ENCODE peak calls at places on chromosomes 7 and 10, in four cellular contexts. N is HepG2, J is K562, G is H1. R is an unnamed sample.
A peak's percentile ranks its signal among the peaks of the same experiment; 100 is the strongest.

GRCh38 chr7:99224263-99224947 is 16.5 kb upstream of the KPNA7 start:
- DNase-seq in N (peak; percentile 54), J (peak; percentile 66), G (no peak), R (no peak)

GRCh38 chr7:22393825-22394458 is 37.0 kb upstream of the RAPGEF5 start:
- DNase-seq in N (no peak), J (no peak), G (no peak), R (no peak)

GRCh38 chr7:47579458-47579857 is 2.5 kb downstream of the TNS3 start:
- DNase-seq in N (no peak), J (no peak), G (no peak), R (peak; percentile 62)

GRCh38 chr7:142088022-142088714 is 23.4 kb upstream of the MGAM2 start:
- DNase-seq in N (no peak), J (no peak), G (no peak), R (peak; percentile 20)

GRCh38 chr7:155887174-155887525 is 74.9 kb upstream of the SHH start:
- DNase-seq in N (no peak), J (no peak), G (no peak), R (no peak)

GRCh38 chr10:68861253-68861652 is 33.9 kb downstream of the STOX1 start:
- DNase-seq in N (no peak), J (no peak), G (no peak), R (peak; percentile 25)

GRCh38 chr10:18145652-18146051 is 5.4 kb downstream of the CACNB2 start:
- DNase-seq in N (no peak), J (no peak), G (no peak), R (no peak)

GRCh38 chr7:82049442-82049841 is 279.6 kb upstream of the HGF start:
- DNase-seq in N (no peak), J (no peak), G (no peak), R (no peak)

GRCh38 chr7:122616951-122617350 is 82.0 kb downstream of the RNF133 start:
- DNase-seq in N (no peak), J (no peak), G (no peak), R (no peak)

GRCh38 chr10:79066460-79067240 is 2.1 kb upstream of the ZMIZ1 start:
- DNase-seq in N (peak; percentile 87), J (peak; percentile 93), G (no peak), R (peak; percentile 69)

GRCh38 chr7:82202107-82202506 is 241.5 kb downstream of the CACNA2D1 start:
- DNase-seq in N (no peak), J (no peak), G (no peak), R (no peak)

GRCh38 chr7:75624134-75624832 is 114.5 kb downstream of the HIP1 start:
- DNase-seq in N (no peak), J (no peak), G (no peak), R (no peak)

GRCh38 chr10:69479241-69479730 is 28.0 kb downstream of the TSPAN15 start:
- DNase-seq in N (no peak), J (no peak), G (no peak), R (no peak)

GRCh38 chr7:131186816-131187215 is 140.9 kb upstream of the MKLN1 start:
- DNase-seq in N (no peak), J (no peak), G (no peak), R (no peak)

GRCh38 chr10:26368463-26368862 is 69.7 kb upstream of the APBB1IP start:
- DNase-seq in N (no peak), J (no peak), G (no peak), R (no peak)
- TF ChIP-seq JUND in N (no peak), J (no peak), G (no peak), R (no peak)

GRCh38 chr10:132131581-132132250 is 55.0 kb upstream of the DPYSL4 start:
- DNase-seq in N (no peak), J (no peak), G (no peak), R (no peak)
- TF ChIP-seq JUND in N (no peak), J (no peak), G (no peak), R (no peak)

DNA sequence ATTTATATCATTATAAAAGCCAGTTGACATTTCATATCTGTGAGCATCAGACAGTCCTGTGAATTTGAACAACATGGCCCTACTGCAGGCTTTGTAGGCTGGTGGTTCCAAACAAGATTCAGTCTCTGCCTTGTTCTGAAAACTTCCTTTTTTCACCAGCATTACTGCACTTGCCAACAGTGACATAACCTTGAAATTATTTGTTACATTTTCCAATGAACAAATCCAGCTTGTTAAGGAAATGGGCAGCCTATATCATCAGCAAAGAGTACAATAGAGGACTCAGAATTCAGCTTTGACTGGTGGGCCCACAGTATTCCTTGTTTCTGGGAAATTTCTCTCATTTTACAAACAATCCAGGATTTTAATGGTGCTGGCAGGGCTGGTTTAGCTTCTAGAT is 703.7 kb upstream of the FZD8 start:
- DNase-seq in N (no peak), J (no peak), G (no peak), R (no peak)
- TF ChIP-seq JUND in N (no peak), J (no peak), G (no peak), R (no peak)

GRCh38 chr10:96460316-96460715 is 53.4 kb downstream of the TLL2 start:
- DNase-seq in N (no peak), J (no peak), G (no peak), R (no peak)

GRCh38 chr10:96456296-96456840 is 57.4 kb downstream of the TLL2 start:
- DNase-seq in N (no peak), J (no peak), G (no peak), R (no peak)

GRCh38 chr10:96454184-96454583 is 59.5 kb downstream of the TLL2 start:
- DNase-seq in N (no peak), J (no peak), G (no peak), R (no peak)

GRCh38 chr10:96452494-96452893 is 61.2 kb downstream of the TLL2 start:
- DNase-seq in N (no peak), J (no peak), G (no peak), R (no peak)

GRCh38 chr10:96457341-96457740 is 56.4 kb downstream of the TLL2 start:
- DNase-seq in N (no peak), J (no peak), G (no peak), R (no peak)
- TF ChIP-seq JUND in N (no peak), J (no peak), G (no peak), R (no peak)

GRCh38 chr7:114388021-114388420 is 26.6 kb upstream of the FOXP2 start:
- DNase-seq in N (no peak), J (no peak), G (no peak), R (no peak)

GRCh38 chr7:114392686-114393085 is 21.9 kb upstream of the FOXP2 start:
- DNase-seq in N (no peak), J (no peak), G (no peak), R (no peak)
- TF ChIP-seq JUND in N (no peak), J (no peak), G (no peak), R (no peak)

GRCh38 chr7:5036446-5036845 is 9.2 kb upstream of the RBAK start:
- DNase-seq in N (no peak), J (no peak), G (no peak), R (no peak)
- TF ChIP-seq JUND in N (no peak), J (no peak), G (no peak), R (no peak)

DNA sequence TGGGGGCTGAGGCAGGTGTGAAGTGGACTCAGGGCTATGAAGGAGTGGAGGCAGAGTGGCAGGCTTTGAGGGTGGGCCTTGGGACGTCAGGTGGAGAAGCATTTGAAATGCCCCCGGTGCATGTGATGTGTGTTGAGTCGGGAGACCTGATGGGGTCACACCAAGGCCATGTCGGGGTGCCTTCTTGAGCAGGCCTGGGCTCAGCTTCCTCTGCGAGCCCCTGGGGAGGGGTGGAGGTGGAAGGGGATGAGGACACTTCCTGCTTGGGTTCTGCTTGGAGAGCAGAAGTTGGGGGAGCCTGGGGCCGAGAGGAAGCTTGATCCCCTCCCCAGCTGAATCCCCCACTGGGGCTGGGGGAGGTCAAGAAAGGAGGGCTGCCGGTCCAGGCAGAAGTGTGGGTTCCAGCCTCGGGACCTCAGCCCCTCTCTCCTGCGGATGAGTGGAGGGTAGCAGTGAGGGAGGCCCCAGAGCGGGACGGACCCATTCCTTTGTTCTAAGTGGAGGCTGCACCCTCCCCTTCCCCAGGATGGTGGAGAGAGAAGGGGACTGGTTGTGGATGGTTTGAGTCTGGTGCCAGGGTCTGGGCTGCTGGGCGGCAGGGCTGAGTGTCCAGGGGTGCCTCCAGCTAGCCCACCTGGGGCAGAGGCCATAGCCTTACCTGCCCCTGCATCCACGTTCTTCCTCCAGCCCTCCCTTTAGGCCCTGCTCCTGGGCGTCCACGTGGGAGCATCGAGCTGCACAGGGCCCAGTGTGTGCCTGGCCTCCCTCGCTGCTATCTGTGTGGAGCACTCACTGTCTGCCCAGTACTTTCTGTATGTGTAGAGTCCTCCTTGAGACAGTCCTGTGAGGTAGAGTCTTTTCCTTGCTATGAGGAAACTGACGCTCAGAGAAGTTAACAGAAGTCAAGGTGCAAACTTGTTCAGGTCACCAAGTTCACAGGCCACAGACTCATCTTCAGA is 36.7 kb downstream of the PRF1 start:
- DNase-seq in N (no peak), J (no peak), G (no peak), R (no peak)
- TF ChIP-seq JUND in N (no peak), J (no peak), G (no peak), R (no peak)

DNA sequence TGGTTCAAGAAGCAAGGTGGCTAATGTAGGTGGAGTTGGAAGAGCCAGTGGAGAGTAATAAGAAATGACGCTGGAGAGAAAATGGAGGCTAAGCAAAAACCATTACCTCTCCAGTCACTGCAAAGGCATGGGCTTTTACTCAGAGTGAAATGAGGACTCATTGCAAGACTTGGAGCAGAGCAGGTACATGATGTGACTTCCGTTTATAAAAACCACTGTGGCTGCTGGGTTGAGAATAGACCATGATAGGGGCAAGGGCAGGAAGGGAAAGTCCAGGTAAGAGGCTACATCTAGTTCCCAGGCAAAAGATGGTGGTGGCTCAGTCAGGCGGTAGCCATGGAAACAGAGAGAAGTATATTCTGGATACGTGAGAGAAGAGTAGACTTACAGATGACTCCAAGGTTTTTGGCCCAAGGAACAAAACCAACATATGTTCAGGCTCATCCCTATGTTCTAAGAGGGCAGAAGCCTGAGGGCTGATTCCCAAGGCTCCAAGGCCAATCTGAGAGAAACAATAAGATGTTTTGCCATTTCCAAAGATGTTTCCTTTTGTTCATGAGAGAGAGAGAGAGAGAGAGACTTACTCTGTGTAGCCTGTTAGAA is 21.5 kb upstream of the PDE1C start:
- DNase-seq in N (no peak), J (no peak), G (no peak), R (no peak)
- TF ChIP-seq JUND in N (no peak), J (no peak), G (no peak), R (no peak)